ENCODE peak calls at places on chromosomes 12 and 14, in nine cellular contexts. R is transverse colon, Q is stomach, K is tibial nerve, S is GM12878, D is H1, V is suprapubic skin, J is A549, W is HepG2. U is an unnamed sample.

GRCh38 chr14:39491134-39491541 is 58.9 kb upstream of the FBXO33 start:
- DNase-seq in J (peak; percentile 15), W (peak; percentile 59), Q (no peak), S (no peak), K (no peak), R (no peak), D (peak; percentile 46), V (no peak), U (no peak)

GRCh38 chr12:120849765-120850164 is 54.4 kb downstream of the SPPL3 start:
- DNase-seq in V (no peak), Q (no peak), D (no peak), S (no peak), R (no peak), K (no peak), J (peak; percentile 23), W (peak; percentile 9), U (no peak)

GRCh38 chr12:96136129-96136528 is 58.0 kb upstream of the ELK3 start:
- DNase-seq in K (no peak), Q (no peak), J (no peak), W (no peak), S (no peak), R (no peak), D (no peak), V (no peak), U (no peak)

GRCh38 chr12:366820-367219 is 22.3 kb downstream of the KDM5A start:
- DNase-seq in V (no peak), R (no peak), J (no peak), W (no peak), K (no peak), S (no peak), Q (no peak), D (no peak), U (no peak)

GRCh38 chr12:68476786-68477185 is 133.9 kb upstream of the RAP1B start:
- DNase-seq in K (no peak), Q (no peak), V (no peak), W (no peak), R (no peak), D (no peak), S (no peak), J (no peak), U (no peak)

GRCh38 chr12:76187177-76187576 is 102.7 kb upstream of the NAP1L1 start:
- DNase-seq in S (no peak), R (no peak), D (no peak), Q (no peak), W (no peak), V (no peak), K (no peak), J (no peak), U (no peak)

GRCh38 chr12:91467686-91468085 is 285.1 kb upstream of the DCN start:
- DNase-seq in V (no peak), W (no peak), Q (no peak), D (no peak), R (no peak), J (no peak), K (no peak), S (no peak), U (no peak)

GRCh38 chr12:53596920-53597363 is 29.2 kb downstream of the ATF7 start:
- DNase-seq in J (no peak), W (no peak), K (no peak), S (no peak), D (no peak), V (no peak), Q (no peak), R (no peak), U (no peak)

GRCh38 chr12:68349921-68350606 is 17.9 kb upstream of the MDM1 start:
- DNase-seq in Q (no peak), V (no peak), J (no peak), R (no peak), K (no peak), W (no peak), D (no peak), S (no peak), U (no peak)

GRCh38 chr14:93965968-93966474 is 10.3 kb downstream of the ASB2 start:
- DNase-seq in S (no peak), D (no peak), K (no peak), R (no peak), W (no peak), V (no peak), Q (no peak), J (no peak), U (no peak)

GRCh38 chr12:76872415-76872814 is 6.4 kb downstream of the CSRP2 start:
- DNase-seq in Q (no peak), R (no peak), W (no peak), K (no peak), J (no peak), S (no peak), V (no peak), D (no peak), U (no peak)

GRCh38 chr14:34347683-34348082 is 114.4 kb downstream of the SPTSSA start:
- DNase-seq in W (peak; percentile 56), Q (no peak), K (no peak), S (peak; percentile 44), J (no peak), R (no peak), V (no peak), D (no peak), U (no peak)

GRCh38 chr12:122523280-122523679 is 3.5 kb downstream of the RSRC2 start:
- DNase-seq in R (no peak), J (no peak), Q (no peak), S (no peak), W (peak; percentile 65), K (no peak), D (no peak), V (no peak), U (no peak)

GRCh38 chr12:113237748-113238147 is 16.5 kb downstream of the TPCN1 start:
- DNase-seq in R (peak; percentile 41), J (no peak), D (no peak), V (peak; percentile 22), W (no peak), Q (peak; percentile 8), S (no peak), K (no peak), U (no peak)

GRCh38 chr12:104213952-104214351 is 1.6 kb upstream of the TXNRD1 start:
- DNase-seq in K (no peak), Q (no peak), R (no peak), J (no peak), S (no peak), W (no peak), V (no peak), D (peak; percentile 6), U (no peak)

GRCh38 chr14:101350710-101351109 is 210.6 kb upstream of the DIO3 start:
- DNase-seq in J (no peak), S (no peak), W (no peak), K (no peak), Q (peak; percentile 15), D (no peak), V (peak; percentile 33), R (no peak), U (peak; percentile 32)

GRCh38 chr14:34075095-34075744 is 124.3 kb upstream of the EGLN3 start:
- DNase-seq in Q (no peak), V (no peak), K (no peak), W (no peak), J (no peak), S (no peak), D (no peak), R (no peak), U (no peak)

GRCh38 chr12:12474471-12474928 is 88.2 kb downstream of the DUSP16 start:
- DNase-seq in Q (no peak), D (peak; percentile 30), J (no peak), S (no peak), R (no peak), K (no peak), V (no peak), W (no peak), U (no peak)

GRCh38 chr12:101616027-101616494 is 21.3 kb downstream of the MYBPC1 start:
- DNase-seq in D (no peak), Q (no peak), V (no peak), K (no peak), J (no peak), W (peak; percentile 86), R (no peak), S (no peak), U (no peak)

GRCh38 chr14:76961631-76962302 is 66.7 kb downstream of the IRF2BPL start:
- DNase-seq in K (peak; percentile 46), W (peak; percentile 94), D (peak; percentile 94), S (peak; percentile 100), J (peak; percentile 79), V (peak; percentile 90), Q (peak; percentile 77), R (peak; percentile 89), U (peak; percentile 84)

GRCh38 chr12:14190694-14191093 is 174.8 kb upstream of the ATF7IP start:
- DNase-seq in J (no peak), D (no peak), V (no peak), K (no peak), Q (no peak), W (no peak), R (no peak), S (no peak), U (no peak)

GRCh38 chr14:32417956-32418552 is 89.0 kb downstream of the AKAP6 start:
- DNase-seq in Q (peak; percentile 26), J (no peak), K (peak; percentile 15), V (no peak), R (peak; percentile 40), S (no peak), W (no peak), D (no peak), U (no peak)

GRCh38 chr14:22535916-22536315 is 53.1 kb downstream of the DAD1 start:
- DNase-seq in J (no peak), R (no peak), K (no peak), V (no peak), Q (no peak), S (no peak), D (no peak), W (no peak), U (no peak)
- H3K4me1 ChIP-seq in J (peaks cover 20% of the 10 kb centered on the region), R (peaks cover 12% of the 10 kb centered on the region), K (no peaks in the 10 kb centered on the region), V (peaks cover 43% of the 10 kb centered on the region), Q (peaks cover 28% of the 10 kb centered on the region), S (peaks cover 80% of the 10 kb centered on the region), D (no peaks in the 10 kb centered on the region), W (no peaks in the 10 kb centered on the region), U (peaks cover 2% of the 10 kb centered on the region)

GRCh38 chr12:6541371-6542165 is 7.3 kb downstream of the GAPDH start:
- DNase-seq in R (no peak), K (no peak), V (peak; percentile 72), Q (no peak), W (no peak), D (no peak), J (no peak), S (no peak), U (no peak)
- TF ChIP-seq EP300 in R (no peak), K (no peak), V (no peak), Q (no peak), W (no peak), D (no peak), J (no peak), S (no peak), U (no peak)

GRCh38 chr12:49697808-49698207 is 9.4 kb downstream of the FMNL3 start:
- DNase-seq in R (no peak), J (no peak), D (no peak), V (no peak), S (no peak), Q (no peak), W (no peak), K (no peak), U (no peak)
- H3K27ac ChIP-seq in R (no peak overlapping the region), J (no peak overlapping the region), D (peak overlapping the region; percentile 64), V (no peak overlapping the region), S (peak overlapping the region; percentile 91), Q (peak overlapping the region; percentile 76), W (no peak overlapping the region), K (no peak overlapping the region), U (no peak overlapping the region)

GRCh38 chr12:70106347-70106746 is 136.9 kb upstream of the CNOT2 start:
- DNase-seq in D (no peak), V (no peak), S (no peak), R (no peak), K (no peak), J (no peak), W (no peak), Q (no peak), U (no peak)

GRCh38 chr12:70101064-70101463 is 142.2 kb upstream of the CNOT2 start:
- DNase-seq in D (no peak), W (no peak), K (no peak), R (no peak), J (no peak), Q (no peak), S (no peak), V (no peak), U (no peak)
- H3K4me1 ChIP-seq in D (no peaks in the 10 kb centered on the region), W (no peaks in the 10 kb centered on the region), K (no peaks in the 10 kb centered on the region), R (peaks cover 4% of the 10 kb centered on the region), J (no peaks in the 10 kb centered on the region), Q (no peaks in the 10 kb centered on the region), S (no peaks in the 10 kb centered on the region), V (no peaks in the 10 kb centered on the region), U (no peaks in the 10 kb centered on the region)

U was measured in ovary.